ENCODE peak calls at places on chromosomes 6 and 20, in ten cellular contexts. Q, I, G, T, Y, V, P, O, X and E are unnamed samples.

GRCh38 chr20:51687071-51687470 is 81.1 kb downstream of the ATP9A start:
- DNase-seq in X (no peak), O (no peak), V (peak), G (no peak), T (no peak), Y (peak), I (peak), Q (no peak), P (no peak), E (no peak)

GRCh38 chr20:33392016-33392415 is 9.3 kb downstream of the CDK5RAP1 start:
- DNase-seq in O (no peak), I (peak), Y (peak), Q (no peak), G (no peak), P (peak), X (no peak), T (no peak), V (peak), E (no peak)

GRCh38 chr6:148430897-148431296 is 88.3 kb downstream of the SASH1 start:
- DNase-seq in X (no peak), T (no peak), Y (no peak), V (no peak), G (no peak), Q (no peak), I (no peak), O (no peak), P (no peak), E (no peak)

GRCh38 chr6:148525453-148525852 is 182.8 kb downstream of the SASH1 start:
- DNase-seq in V (peak), O (peak), G (no peak), Y (peak), Q (no peak), X (no peak), P (no peak), T (no peak), I (peak), E (no peak)

GRCh38 chr6:148822819-148823218 is 76.0 kb downstream of the UST start:
- DNase-seq in X (no peak), V (no peak), P (no peak), Y (no peak), T (no peak), I (peak), G (no peak), O (no peak), Q (no peak), E (no peak)

GRCh38 chr6:6333498-6333897 is 13.0 kb upstream of the F13A1 start:
- DNase-seq in O (no peak), G (no peak), X (no peak), T (no peak), Y (no peak), I (no peak), V (peak), Q (no peak), P (no peak), E (no peak)

GRCh38 chr6:145086197-145086596 is 649.1 kb downstream of the EPM2A start:
- DNase-seq in T (no peak), Y (no peak), O (no peak), X (no peak), G (no peak), I (peak), P (no peak), Q (no peak), V (peak), E (no peak)

GRCh38 chr6:142207265-142207877 is 60.3 kb downstream of the VTA1 start:
- DNase-seq in Q (peak), P (peak), O (no peak), X (no peak), G (no peak), I (peak), V (peak), T (peak), Y (peak), E (no peak)

GRCh38 chr20:25285091-25285647 is 37.3 kb downstream of the PYGB start:
- DNase-seq in G (no peak), Y (no peak), O (no peak), X (peak), T (no peak), Q (no peak), I (no peak), V (no peak), P (peak), E (no peak)

GRCh38 chr6:31734703-31735500 is 1.4 kb downstream of the CLIC1 start:
- DNase-seq in Y (peak), O (no peak), Q (peak), I (peak), X (peak), T (no peak), V (peak), P (peak), G (no peak), E (peak)

GRCh38 chr6:25499851-25500250 is 152.2 kb upstream of the SCGN start:
- DNase-seq in Q (no peak), I (no peak), G (no peak), Y (peak), T (no peak), X (no peak), O (no peak), P (no peak), V (peak), E (no peak)

GRCh38 chr6:113187671-113188070 is 669.5 kb upstream of the MARCKS start:
- DNase-seq in I (no peak), V (no peak), O (no peak), G (no peak), Y (peak), T (no peak), X (no peak), Q (no peak), P (no peak), E (no peak)

GRCh38 chr6:132025468-132025867 is 74.3 kb upstream of the CCN2 start:
- DNase-seq in G (no peak), V (no peak), P (no peak), T (no peak), O (no peak), Y (no peak), Q (no peak), X (no peak), I (no peak), E (no peak)

GRCh38 chr6:1015819-1016218 is 296.1 kb upstream of the FOXQ1 start:
- DNase-seq in Q (peak), P (peak), I (no peak), O (peak), V (no peak), G (no peak), X (no peak), T (no peak), Y (no peak), E (no peak)

GRCh38 chr6:1009041-1009440 is 302.9 kb upstream of the FOXQ1 start:
- DNase-seq in P (no peak), V (no peak), G (no peak), Q (no peak), O (no peak), I (no peak), Y (no peak), T (no peak), X (no peak), E (no peak)

GRCh38 chr6:1016329-1017302 is 295.3 kb upstream of the FOXQ1 start:
- DNase-seq in O (peak), G (no peak), Y (no peak), P (no peak), I (no peak), X (no peak), Q (peak), T (no peak), V (no peak), E (no peak)

GRCh38 chr6:1014431-1014807 is 297.5 kb upstream of the FOXQ1 start:
- DNase-seq in X (no peak), Q (no peak), V (no peak), O (no peak), Y (no peak), P (no peak), I (no peak), G (no peak), T (no peak), E (no peak)

DNA sequence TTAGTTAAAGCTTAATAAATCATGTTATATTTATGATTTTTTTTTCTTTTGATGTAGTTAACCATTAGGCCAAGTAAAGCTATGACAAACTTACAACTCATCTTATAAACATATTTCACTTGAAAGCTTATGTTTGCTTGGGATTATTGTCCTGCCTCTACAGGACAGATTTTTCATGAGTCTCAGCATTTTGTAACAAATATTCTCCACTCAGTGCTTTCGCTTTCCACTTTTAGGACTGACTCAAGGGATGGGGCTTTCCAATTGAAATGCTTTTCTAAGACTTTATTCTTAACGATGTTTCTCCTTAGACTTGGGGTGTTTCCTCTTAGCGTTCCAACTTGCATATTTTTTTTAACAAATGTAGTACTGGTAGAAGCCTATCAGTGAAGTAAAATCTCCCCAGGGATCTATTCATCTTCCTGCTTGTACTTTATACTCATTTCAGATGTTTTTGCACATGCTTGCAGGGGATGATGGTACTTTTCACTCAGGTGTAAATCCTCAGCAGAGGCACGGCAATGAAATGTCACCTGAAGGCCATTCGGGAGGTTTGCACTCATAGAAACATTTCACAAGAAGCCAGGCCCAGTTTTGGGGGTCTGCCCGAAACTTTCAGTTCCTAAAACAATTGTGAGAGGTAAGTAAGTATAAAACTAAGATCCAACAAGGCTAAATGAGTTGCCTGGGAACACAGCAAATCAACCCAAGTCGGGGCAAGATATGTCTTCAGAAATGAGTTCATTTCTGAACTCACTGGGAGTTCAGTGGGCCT is 298.1 kb upstream of the FOXQ1 start:
- DNase-seq in G (no peak), O (no peak), I (no peak), Y (no peak), P (no peak), Q (no peak), V (no peak), T (no peak), X (no peak), E (no peak)
- TF ChIP-seq CTCF in G (no peak), O (no peak), I (no peak), Y (no peak), P (no peak), Q (no peak), V (no peak), T (no peak), X (no peak), E (no peak)

DNA sequence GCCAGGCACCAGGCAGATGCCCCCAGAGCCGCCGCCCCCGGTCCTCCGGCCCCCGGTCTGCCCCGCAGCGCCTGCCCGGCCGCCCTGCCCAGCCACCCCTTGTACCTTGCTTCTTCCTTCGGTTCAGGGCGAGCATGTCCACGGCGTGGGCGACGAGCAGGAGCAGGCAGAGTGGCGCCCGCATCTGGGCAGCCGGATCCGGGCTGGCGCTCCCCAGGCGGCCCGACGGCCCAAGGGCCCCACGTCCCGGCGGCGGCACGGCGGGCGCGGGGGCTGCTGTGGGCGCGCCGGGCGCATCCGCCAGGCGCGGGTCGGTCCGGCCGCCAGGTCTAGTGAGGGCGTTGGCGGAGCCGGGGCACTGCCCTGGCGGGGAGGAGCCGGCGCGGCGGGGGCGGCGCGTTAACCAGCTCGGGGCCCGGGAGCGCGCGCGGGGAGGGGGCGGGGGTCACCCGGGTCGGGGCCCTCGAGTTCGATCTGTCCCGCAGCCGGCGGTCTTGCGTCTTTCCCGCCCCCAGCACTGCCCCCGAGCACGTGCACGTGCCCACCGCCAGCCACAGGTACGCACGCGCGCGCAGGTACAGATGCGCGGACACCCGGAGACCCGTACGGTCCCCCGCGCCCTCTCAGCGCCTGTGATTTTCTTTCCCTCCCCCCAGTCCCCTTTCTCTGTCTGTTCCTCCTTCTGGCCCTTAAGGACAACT is at the start of gene RSPO4:
- DNase-seq in Q (no peak), X (no peak), I (no peak), P (peak), T (peak), V (no peak), G (no peak), O (no peak), Y (no peak), E (no peak)
- H3K4me3 ChIP-seq in Q (no peak), X (no peak), I (peak), P (peak), T (no peak), V (no peak), G (no peak), O (peak), Y (no peak), E (no peak)

DNA sequence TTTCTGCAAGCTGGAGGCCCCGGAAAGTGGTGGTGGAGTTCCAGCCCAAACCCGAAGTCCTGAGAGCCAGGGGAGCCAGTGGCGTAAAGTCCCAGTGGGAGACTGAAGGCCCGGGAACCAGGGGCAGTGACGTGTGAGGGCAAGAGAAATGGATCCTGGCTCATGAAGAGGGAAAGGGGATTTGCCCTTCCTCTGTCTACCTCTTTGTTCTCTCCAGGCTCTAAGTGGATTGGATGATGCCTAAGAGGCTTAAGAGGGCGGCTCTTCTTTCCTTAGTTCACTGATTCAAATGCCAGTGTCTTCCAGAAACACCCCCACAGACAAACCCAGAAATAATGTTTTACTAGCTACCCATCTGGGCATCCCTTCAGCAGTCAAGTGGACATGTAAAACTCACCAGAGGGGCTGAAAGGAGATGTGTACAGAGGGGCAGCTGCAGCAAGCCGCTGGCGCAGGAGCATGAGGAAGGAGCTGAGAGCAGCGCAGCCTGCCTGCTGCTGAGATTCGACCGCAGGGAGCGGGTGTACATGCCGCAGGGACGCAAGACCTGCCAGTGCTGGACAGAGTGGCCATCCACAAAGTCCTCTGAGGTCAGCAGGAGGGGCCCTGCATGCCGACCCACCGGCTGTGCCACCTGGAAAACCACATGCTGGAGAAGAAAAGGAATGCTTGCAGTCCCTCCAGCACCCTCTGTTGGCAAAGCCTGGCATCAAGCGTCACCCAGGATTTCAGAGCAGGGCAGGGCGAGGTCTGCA is 29.5 kb downstream of the CDYL start:
- DNase-seq in Q (peak), P (peak), G (peak), I (peak), Y (peak), T (peak), X (peak), O (no peak), V (peak), E (peak)
- TF ChIP-seq CTCF in Q (peak), P (peak), G (peak), I (peak), Y (peak), T (peak), X (no peak), O (peak), V (peak), E (peak)

DNA sequence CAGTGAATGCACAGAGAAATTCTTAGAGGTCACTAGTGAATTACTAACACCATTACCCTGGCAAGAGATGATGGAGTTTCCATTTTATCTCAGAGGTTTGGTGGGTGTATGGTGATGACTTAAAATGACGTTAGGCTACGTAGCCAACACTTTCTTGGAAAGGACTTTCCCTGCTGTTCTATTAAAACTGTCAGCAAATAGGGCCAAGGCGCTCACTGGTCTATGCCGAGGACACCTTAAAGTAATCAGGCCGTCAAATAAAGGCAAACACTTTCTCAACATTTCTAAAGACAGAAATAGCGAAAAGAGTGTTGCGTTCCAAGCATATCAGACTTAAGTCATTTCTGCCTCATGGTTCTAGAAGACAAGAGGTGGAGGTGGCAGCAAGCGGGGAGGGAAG is 160.8 kb downstream of the GMPR start:
- DNase-seq in G (no peak), I (peak), T (no peak), Y (no peak), X (no peak), P (no peak), Q (no peak), V (peak), O (no peak), E (no peak)
- H3K4me3 ChIP-seq in G (no peak), I (no peak), T (no peak), Y (no peak), X (no peak), P (no peak), Q (no peak), V (no peak), O (peak), E (no peak)

DNA sequence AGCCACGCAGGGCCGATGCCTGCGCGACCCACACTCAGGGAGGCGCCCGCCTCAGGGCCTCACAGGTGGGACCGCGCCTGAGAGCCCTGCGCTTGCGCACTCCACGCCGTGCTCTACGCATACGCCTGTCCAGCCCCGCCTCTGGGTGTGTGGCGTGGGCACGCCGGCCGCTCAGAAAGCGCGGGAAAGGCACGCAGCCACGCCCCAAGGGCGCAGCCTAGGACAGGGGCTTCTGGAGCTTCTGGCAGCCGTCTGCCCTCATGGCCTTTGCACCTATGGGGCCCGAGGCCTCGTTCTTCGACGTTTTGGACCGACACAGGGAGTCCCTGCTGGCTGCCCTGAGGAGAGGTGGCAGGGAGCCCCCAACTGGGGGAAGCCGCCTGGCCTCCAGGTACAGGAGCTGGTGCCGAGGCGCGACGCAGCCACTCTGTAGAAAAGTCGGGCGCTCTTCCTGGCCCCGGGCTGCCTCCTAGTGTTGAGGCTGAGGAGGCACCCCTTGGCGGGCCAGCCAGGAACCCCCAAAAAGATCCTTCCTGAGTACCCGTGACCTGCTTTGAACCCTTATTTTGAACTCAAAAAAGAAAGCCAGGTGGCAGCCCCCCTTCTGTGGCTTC is at the start of gene SPO11:
- DNase-seq in Y (no peak), I (no peak), Q (no peak), G (no peak), P (peak), X (no peak), V (no peak), O (no peak), T (peak), E (no peak)
- TF ChIP-seq CTCF in Y (no peak), I (no peak), Q (no peak), G (no peak), P (peak), X (no peak), V (no peak), O (no peak), T (no peak), E (peak)

DNA sequence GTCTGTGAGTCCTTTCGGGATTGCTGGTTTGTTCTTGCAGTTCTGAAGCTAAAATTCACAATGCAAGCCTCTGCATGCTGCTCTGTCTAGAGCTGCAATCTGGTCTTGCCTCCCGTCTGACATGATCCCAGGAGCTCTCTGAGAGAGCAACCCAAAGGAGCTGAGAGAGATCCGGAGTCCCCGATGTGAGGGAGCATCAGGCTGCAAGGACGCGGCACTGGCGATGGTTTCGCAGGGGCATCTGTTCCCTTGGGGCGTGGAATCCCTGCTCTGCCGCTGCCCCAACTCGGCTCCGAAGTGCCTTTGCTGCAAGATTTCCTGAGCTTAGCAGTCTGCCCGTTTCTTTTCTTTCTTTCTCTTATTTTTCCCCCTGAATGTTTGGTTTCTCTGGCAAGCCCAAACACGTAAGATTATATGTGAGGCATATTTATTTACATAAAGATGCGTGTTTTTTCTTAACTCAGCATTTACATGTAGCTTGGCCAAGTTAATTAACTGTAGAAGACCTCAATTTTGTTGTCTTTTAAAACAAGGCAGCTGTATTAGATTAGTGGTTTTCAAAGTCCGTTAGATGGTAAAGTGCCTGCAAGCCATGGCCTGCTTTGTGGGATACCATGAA is 873.0 kb downstream of the KIF16B start:
- DNase-seq in T (peak), V (no peak), G (no peak), I (no peak), P (no peak), Y (no peak), X (no peak), O (no peak), Q (no peak), E (no peak)
- H3K4me3 ChIP-seq in T (no peak), V (no peak), G (no peak), I (no peak), P (no peak), Y (no peak), X (no peak), O (no peak), Q (no peak), E (no peak)

GRCh38 chr20:12207875-12208274 is 290.2 kb downstream of the BTBD3 start:
- DNase-seq in V (peak), I (peak), O (no peak), P (peak), Q (peak), X (no peak), G (no peak), T (peak), Y (peak), E (peak)
- TF ChIP-seq CTCF in V (peak), I (peak), O (no peak), P (peak), Q (peak), X (no peak), G (peak), T (peak), Y (peak), E (peak)